ENCODE peak calls at places on chromosome 16, in ten cellular contexts. H is OCI-LY7, V is cardiac muscle cell, N is AG04450, X is ascending aorta, A is mucosa of descending colon, O is NB4, C is AG10803, W is fibroblast of lung, P is cardiac fibroblast. G is an unnamed sample.
A peak's percentile ranks its signal among the peaks of the same experiment; 100 is the strongest.

GRCh38 chr16:12879812-12880211 is 21.6 kb upstream of the SHISA9 start:
- DNase-seq in H (no peak), V (no peak), N (no peak), X (no peak), A (no peak), O (no peak), C (no peak), W (no peak), P (no peak), G (no peak)

GRCh38 chr16:83215417-83216001 is 588.7 kb downstream of the CDH13 start:
- DNase-seq in H (peak; percentile 75), V (peak; percentile 34), N (peak; percentile 1), X (no peak), A (peak; percentile 64), O (peak; percentile 68), C (no peak), W (peak; percentile 58), P (peak; percentile 43), G (peak; percentile 38)

GRCh38 chr16:3164121-3164991 is 23.6 kb upstream of the OR1F1 start:
- DNase-seq in H (no peak), V (no peak), N (no peak), X (no peak), A (no peak), O (no peak), C (no peak), W (no peak), P (no peak), G (no peak)

GRCh38 chr16:76182092-76182635 is 95.0 kb upstream of the CNTNAP4 start:
- DNase-seq in H (no peak), V (no peak), N (no peak), X (no peak), A (no peak), O (no peak), C (no peak), W (no peak), P (no peak), G (no peak)

GRCh38 chr16:13992976-13993375 is 73.0 kb downstream of the ERCC4 start:
- DNase-seq in H (no peak), V (no peak), N (no peak), X (no peak), A (no peak), O (no peak), C (no peak), W (no peak), P (no peak), G (no peak)

GRCh38 chr16:64077242-64077641 is 1044.6 kb downstream of the CDH11 start:
- DNase-seq in H (peak; percentile 55), V (no peak), N (no peak), X (no peak), A (no peak), O (no peak), C (no peak), W (no peak), P (no peak), G (no peak)

GRCh38 chr16:27428035-27428785 is 26.2 kb downstream of the IL21R start:
- DNase-seq in H (no peak), V (no peak), N (no peak), X (no peak), A (no peak), O (peak; percentile 40), C (no peak), W (no peak), P (no peak), G (no peak)

GRCh38 chr16:15491430-15491829 is 57.0 kb downstream of the BMERB1 start:
- DNase-seq in H (no peak), V (no peak), N (no peak), X (no peak), A (no peak), O (no peak), C (no peak), W (no peak), P (no peak), G (no peak)

GRCh38 chr16:89759742-89760366 is 38.5 kb downstream of the ZNF276 start:
- DNase-seq in H (no peak), V (no peak), N (no peak), X (no peak), A (no peak), O (no peak), C (no peak), W (no peak), P (no peak), G (no peak)

GRCh38 chr16:89765292-89765810 is 44.0 kb downstream of the ZNF276 start:
- DNase-seq in H (no peak), V (no peak), N (no peak), X (no peak), A (peak; percentile 9), O (no peak), C (no peak), W (no peak), P (no peak), G (no peak)

GRCh38 chr16:89761304-89761922 is 40.1 kb downstream of the ZNF276 start:
- DNase-seq in H (no peak), V (no peak), N (no peak), X (no peak), A (no peak), O (no peak), C (no peak), W (no peak), P (no peak), G (no peak)

GRCh38 chr16:89770367-89770766 is 46.1 kb downstream of the FANCA start:
- DNase-seq in H (no peak), V (no peak), N (no peak), X (no peak), A (no peak), O (no peak), C (no peak), W (no peak), P (no peak), G (no peak)

GRCh38 chr16:89764711-89765201 is 43.4 kb downstream of the ZNF276 start:
- DNase-seq in H (peak; percentile 93), V (no peak), N (no peak), X (peak; percentile 41), A (peak; percentile 84), O (peak; percentile 98), C (no peak), W (no peak), P (no peak), G (no peak)
- H3K4me3 ChIP-seq in H (peak overlapping the region; percentile 32), V (no peak overlapping the region), N (no peak overlapping the region), X (peak overlapping the region; percentile 38), A (no peak overlapping the region), O (peak overlapping the region; percentile 66), C (no peak overlapping the region), W (no peak overlapping the region), P (no peak overlapping the region), G (no peak overlapping the region)

DNA sequence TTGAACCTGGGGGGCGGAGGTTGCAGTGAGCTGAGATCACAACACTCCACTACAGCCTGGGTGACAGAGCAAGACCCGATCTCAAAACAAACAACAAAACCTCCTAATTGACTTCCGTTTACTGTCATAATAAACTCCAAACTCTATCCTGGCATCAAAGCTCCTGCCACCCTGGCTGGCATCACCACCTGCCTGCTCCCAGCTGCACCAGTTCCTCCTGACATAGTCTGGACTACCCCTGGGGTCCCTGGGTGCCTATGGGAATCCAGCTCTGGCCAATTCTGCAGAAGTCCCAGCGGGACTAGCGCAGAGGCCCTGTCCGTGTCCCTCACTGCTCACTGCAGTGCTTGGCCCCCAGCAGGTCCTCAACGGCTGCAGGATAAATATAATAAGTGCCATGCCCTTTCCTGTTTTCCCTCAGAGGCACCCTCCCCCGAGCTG is 725 bp downstream of the NTHL1 start:
- DNase-seq in H (no peak), V (no peak), N (no peak), X (no peak), A (no peak), O (no peak), C (no peak), W (no peak), P (no peak), G (no peak)
- TF ChIP-seq CTCF in H (no peak), V (no peak), N (no peak), X (no peak), A (no peak), O (no peak), C (no peak), W (no peak), P (peak; percentile 0), G (no peak)

GRCh38 chr16:67278773-67279295 is 498 bp upstream of the PLEKHG4 start:
- DNase-seq in H (no peak), V (no peak), N (no peak), X (no peak), A (peak; percentile 49), O (peak; percentile 63), C (no peak), W (no peak), P (no peak), G (no peak)

GRCh38 chr16:67280090-67281015 is 1.0 kb downstream of the PLEKHG4 start:
- DNase-seq in H (no peak), V (no peak), N (no peak), X (no peak), A (no peak), O (no peak), C (no peak), W (no peak), P (no peak), G (no peak)

GRCh38 chr16:67279296-67280089 is at the start of gene PLEKHG4:
- DNase-seq in H (peak; percentile 46), V (peak; percentile 73), N (no peak), X (peak; percentile 29), A (peak; percentile 82), O (peak; percentile 83), C (peak; percentile 71), W (peak; percentile 72), P (peak; percentile 68), G (peak; percentile 71)

GRCh38 chr16:67277999-67278772 is 1.1 kb upstream of the PLEKHG4 start:
- DNase-seq in H (no peak), V (no peak), N (no peak), X (no peak), A (peak; percentile 16), O (peak; percentile 23), C (peak; percentile 84), W (peak; percentile 83), P (peak; percentile 76), G (peak; percentile 85)

GRCh38 chr16:67277294-67277998 is 1.9 kb upstream of the PLEKHG4 start:
- DNase-seq in H (no peak), V (no peak), N (peak; percentile 96), X (peak; percentile 55), A (peak; percentile 29), O (peak; percentile 79), C (peak; percentile 100), W (peak; percentile 99), P (peak; percentile 98), G (peak; percentile 99)
- H3K4me3 ChIP-seq in H (no peak overlapping the region), V (no peak overlapping the region), N (peak overlapping the region; percentile 68), X (no peak overlapping the region), A (no peak overlapping the region), O (peak overlapping the region; percentile 14), C (peak overlapping the region; percentile 76), W (peak overlapping the region; percentile 67), P (no peak overlapping the region), G (peak overlapping the region; percentile 46)

GRCh38 chr16:82002831-82003230 is 8.4 kb downstream of the SDR42E1 start:
- DNase-seq in H (no peak), V (no peak), N (no peak), X (no peak), A (no peak), O (no peak), C (no peak), W (no peak), P (no peak), G (no peak)

GRCh38 chr16:81997738-81998137 is 13.5 kb downstream of the SDR42E1 start:
- DNase-seq in H (no peak), V (no peak), N (peak; percentile 11), X (no peak), A (no peak), O (no peak), C (peak; percentile 92), W (peak; percentile 71), P (peak; percentile 54), G (peak; percentile 84)

GRCh38 chr16:81994485-81994884 is 16.8 kb downstream of the SDR42E1 start:
- DNase-seq in H (peak; percentile 7), V (no peak), N (no peak), X (no peak), A (no peak), O (peak; percentile 18), C (no peak), W (no peak), P (no peak), G (no peak)

GRCh38 chr16:81995651-81996050 is 15.6 kb downstream of the SDR42E1 start:
- DNase-seq in H (no peak), V (no peak), N (no peak), X (no peak), A (no peak), O (no peak), C (no peak), W (no peak), P (no peak), G (no peak)

GRCh38 chr16:81996664-81997529 is 14.4 kb downstream of the SDR42E1 start:
- DNase-seq in H (peak; percentile 18), V (peak; percentile 2), N (no peak), X (no peak), A (no peak), O (peak; percentile 44), C (peak; percentile 76), W (peak; percentile 33), P (peak; percentile 26), G (peak; percentile 56)
- TF ChIP-seq CTCF in H (peak; percentile 38), V (peak; percentile 19), N (no peak), X (no peak), A (no peak), O (peak; percentile 24), C (peak; percentile 62), W (peak; percentile 16), P (peak; percentile 50), G (peak; percentile 15)

G was measured in astrocyte of the spinal cord.